ENCODE peak calls at places on chromosomes 16 and 17, in five cellular contexts. W is A549, B is K562, O is GM12878, J is GM23338. X is an unnamed sample.
A peak's percentile ranks its signal among the peaks of the same experiment; 100 is the strongest.

GRCh38 chr17:21564262-21564661 is 128.1 kb upstream of the KCNJ18 start:
- DNase-seq in B (no peak), J (no peak), O (no peak), W (no peak), X (no peak)

GRCh38 chr16:56360117-56361008 is 65.0 kb downstream of the AMFR start:
- DNase-seq in O (no peak), B (no peak), W (no peak), J (no peak), X (no peak)

GRCh38 chr17:55284001-55284884 is 19.5 kb downstream of the HLF start:
- DNase-seq in W (no peak), O (no peak), J (no peak), B (no peak), X (peak; percentile 99)

GRCh38 chr16:89123831-89124100 is 30.1 kb downstream of the ACSF3 start:
- DNase-seq in O (no peak), B (no peak), J (no peak), W (no peak), X (no peak)

GRCh38 chr17:45018514-45019176 is 32.8 kb downstream of the DCAKD start:
- DNase-seq in W (no peak), B (peak; percentile 50), J (peak; percentile 58), O (no peak), X (no peak)

GRCh38 chr16:85754403-85754802 is 3.5 kb upstream of the C16orf74 start:
- DNase-seq in J (no peak), O (no peak), W (no peak), B (no peak), X (no peak)

GRCh38 chr16:58435779-58436178 is 43.5 kb downstream of the GINS3 start:
- DNase-seq in J (no peak), W (no peak), B (no peak), O (no peak), X (no peak)

GRCh38 chr16:84367750-84368320 is 503 bp upstream of the ATP2C2 start:
- DNase-seq in J (peak; percentile 72), W (no peak), B (no peak), O (no peak), X (no peak)

GRCh38 chr16:73095885-73096341 is 48.0 kb upstream of the ZFHX3 start:
- DNase-seq in J (no peak), W (no peak), O (no peak), B (no peak), X (no peak)

GRCh38 chr16:3654249-3654991 is at the start of gene DNASE1:
- DNase-seq in B (peak; percentile 76), J (peak; percentile 93), O (peak; percentile 9), W (peak; percentile 74), X (peak; percentile 91)

GRCh38 chr17:30920683-30921543 is 832 bp upstream of the ADAP2 start:
- DNase-seq in J (no peak), W (no peak), B (no peak), O (no peak), X (no peak)

GRCh38 chr16:87499189-87499486 is 6.3 kb upstream of the ZCCHC14 start:
- DNase-seq in O (no peak), W (no peak), B (no peak), J (no peak), X (no peak)

GRCh38 chr17:45700171-45701090 is 83.7 kb upstream of the CRHR1 start:
- DNase-seq in J (no peak), B (no peak), W (no peak), O (no peak), X (no peak)

GRCh38 chr16:83704656-83705055 is 103.1 kb upstream of the HSBP1 start:
- DNase-seq in B (no peak), O (no peak), J (no peak), W (no peak), X (no peak)

DNA sequence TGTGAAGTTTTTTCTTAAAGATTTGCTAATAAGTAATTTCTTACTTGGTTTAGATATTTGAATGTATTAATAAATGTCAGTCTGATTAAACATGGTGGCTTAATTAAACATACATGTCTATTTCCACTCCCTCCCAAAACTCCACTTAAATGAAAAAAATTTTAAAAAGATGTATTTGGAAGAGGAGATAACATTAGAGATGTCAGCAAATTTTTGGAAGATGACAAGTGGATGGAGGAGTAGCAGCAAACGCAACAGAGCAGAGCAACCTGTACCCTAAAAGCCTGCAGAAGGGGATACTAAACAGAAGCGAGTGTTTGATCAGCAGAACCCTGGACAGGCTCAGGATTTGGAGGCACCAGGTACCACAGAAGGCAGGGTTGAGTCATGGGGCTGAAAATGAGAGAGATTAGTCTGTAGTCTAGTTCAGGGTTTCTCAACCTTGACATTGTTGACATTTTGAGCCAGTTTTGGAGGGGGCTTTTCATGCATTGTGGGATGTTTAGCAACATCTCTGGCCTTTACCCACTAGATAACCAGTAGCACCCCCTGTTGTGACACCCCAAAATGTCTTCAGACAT is 17.8 kb downstream of the LUC7L3 start:
- DNase-seq in W (no peak), B (no peak), O (no peak), J (no peak), X (no peak)
- TF ChIP-seq JUNB in W (no peak), B (no peak), O (no peak), J (no peak), X (no peak)

GRCh38 chr17:59284317-59284716 is 47.1 kb upstream of the YPEL2 start:
- DNase-seq in B (no peak), O (no peak), W (no peak), J (no peak), X (no peak)

GRCh38 chr17:59287887-59288286 is 43.6 kb upstream of the YPEL2 start:
- DNase-seq in B (no peak), O (no peak), J (no peak), W (no peak), X (no peak)

GRCh38 chr17:59292174-59292523 is 39.3 kb upstream of the YPEL2 start:
- DNase-seq in B (no peak), J (no peak), O (no peak), W (no peak), X (no peak)

GRCh38 chr17:59287452-59287851 is 44.0 kb upstream of the YPEL2 start:
- DNase-seq in O (no peak), B (peak; percentile 12), W (no peak), J (no peak), X (no peak)
- TF ChIP-seq JUNB in O (no peak), B (no peak), W (no peak), J (no peak), X (no peak)

GRCh38 chr17:72120878-72121163 is at the start of gene SOX9:
- DNase-seq in O (peak; percentile 73), W (peak; percentile 100), B (no peak), J (peak; percentile 97), X (peak; percentile 98)

GRCh38 chr17:72121164-72122001 is 563 bp downstream of the SOX9 start:
- DNase-seq in W (peak; percentile 60), O (no peak), B (no peak), J (peak; percentile 66), X (no peak)

GRCh38 chr17:72119280-72119962 is 1.4 kb upstream of the SOX9 start:
- DNase-seq in B (no peak), O (no peak), W (no peak), J (peak; percentile 55), X (no peak)

GRCh38 chr17:72118588-72119279 is 2.1 kb upstream of the SOX9 start:
- DNase-seq in O (peak; percentile 15), J (peak; percentile 78), B (peak; percentile 39), W (peak; percentile 79), X (peak; percentile 75)

DNA sequence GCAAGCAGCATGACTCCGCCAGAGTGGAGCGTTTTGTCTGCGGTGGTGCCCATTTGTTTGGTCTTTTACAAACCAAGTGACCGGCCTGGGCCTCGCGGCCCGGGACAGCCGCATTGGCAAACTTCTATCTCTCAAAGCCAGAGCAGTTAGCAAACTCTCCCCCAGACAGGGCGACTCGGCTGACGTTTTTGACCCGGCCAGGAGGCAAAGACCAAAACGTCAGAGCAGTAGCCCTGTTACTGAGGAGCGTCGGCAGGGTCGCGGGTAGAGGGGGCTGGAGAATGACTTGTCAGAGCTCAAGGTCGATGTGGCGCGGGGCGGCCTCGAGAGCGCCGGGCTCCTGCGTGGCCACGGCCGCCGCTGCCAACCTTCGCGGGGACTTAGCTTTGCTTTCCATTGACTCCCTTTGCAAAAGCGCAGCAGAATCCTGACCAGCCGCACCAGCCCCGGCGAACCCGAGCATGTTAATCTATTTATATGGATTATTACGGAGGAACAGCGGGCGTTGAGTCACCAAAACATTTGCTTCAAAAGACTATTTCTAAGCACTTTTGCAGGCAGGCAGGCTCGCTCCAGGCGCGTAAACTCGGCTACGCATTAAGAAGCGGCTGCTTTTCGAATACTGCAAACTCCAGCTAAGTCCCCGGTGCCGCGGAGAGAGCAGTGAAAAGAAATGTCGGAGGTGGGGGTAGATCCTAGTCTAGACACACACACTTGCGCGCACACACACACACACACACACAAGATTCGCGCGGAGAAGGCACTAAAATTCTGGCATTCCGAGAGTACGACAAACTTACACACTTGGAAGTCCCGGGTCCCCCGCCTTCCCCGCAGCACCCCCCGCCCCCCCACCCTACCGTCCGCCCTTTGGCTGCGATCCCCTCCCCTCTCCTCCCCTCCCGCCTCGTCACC is 600 bp upstream of the SOX9 start:
- DNase-seq in J (peak; percentile 73), B (no peak), O (no peak), W (peak; percentile 59), X (peak; percentile 79)
- TF ChIP-seq JUNB in J (no peak), B (no peak), O (no peak), W (no peak), X (no peak)

DNA sequence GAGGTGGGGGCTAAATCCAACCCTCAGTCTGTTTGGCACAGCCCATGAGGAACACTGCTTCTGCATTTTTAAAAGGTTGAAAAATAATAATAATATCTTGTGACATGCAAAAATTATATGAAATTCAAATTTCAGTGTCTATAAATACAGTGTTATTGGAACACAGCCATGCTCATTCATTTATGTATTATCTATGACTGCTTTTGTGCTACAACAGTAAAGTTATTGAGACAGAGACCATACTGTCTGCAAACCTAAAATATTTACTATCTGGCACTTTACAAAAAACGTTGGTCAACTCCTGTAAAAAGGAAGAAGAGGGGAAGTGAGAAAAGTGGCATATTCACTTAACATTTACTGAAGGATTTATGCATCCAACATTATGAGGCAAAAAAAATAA is 3.1 kb downstream of the ABCA5 start:
- DNase-seq in O (no peak), W (no peak), B (no peak), J (no peak), X (no peak)
- TF ChIP-seq JUNB in O (no peak), W (no peak), B (no peak), J (no peak), X (no peak)